ENCODE peak calls at places on chromosome 13, in five cellular contexts. O is GM23338, F is H1, N is K562, G is endothelial cell of umbilical vein. S is an unnamed sample.
A peak's percentile ranks its signal among the peaks of the same experiment; 100 is the strongest.

GRCh38 chr13:41137951-41138350 is 5.3 kb upstream of the KBTBD6 start:
- DNase-seq in O (no peak), F (no peak), N (no peak), G (no peak), S (no peak)

GRCh38 chr13:93522486-93522885 is 295.9 kb downstream of the GPC6 start:
- DNase-seq in O (peak; percentile 22), F (no peak), N (no peak), G (no peak), S (no peak)

GRCh38 chr13:66210677-66211076 is 1019.5 kb downstream of the PCDH9 start:
- DNase-seq in O (no peak), F (no peak), N (no peak), G (peak; percentile 80), S (no peak)

GRCh38 chr13:49620170-49620621 is 8.1 kb upstream of the ARL11 start:
- DNase-seq in O (no peak), F (no peak), N (no peak), G (no peak), S (no peak)

GRCh38 chr13:76512676-76513277 is 373.4 kb downstream of the KCTD12 start:
- DNase-seq in O (no peak), F (no peak), N (no peak), G (peak; percentile 98), S (no peak)

GRCh38 chr13:84237181-84237580 is 354.9 kb upstream of the SLITRK1 start:
- DNase-seq in O (no peak), F (no peak), N (no peak), G (no peak), S (no peak)

GRCh38 chr13:75876371-75877050 is 240.4 kb downstream of the LMO7 start:
- DNase-seq in O (peak; percentile 85), F (peak; percentile 27), N (peak; percentile 52), G (peak; percentile 74), S (peak; percentile 32)

GRCh38 chr13:20370815-20371421 is 138.8 kb upstream of the GJB6 start:
- DNase-seq in O (peak; percentile 31), F (no peak), N (no peak), G (no peak), S (no peak)

GRCh38 chr13:84279166-84279565 is 396.9 kb upstream of the SLITRK1 start:
- DNase-seq in O (no peak), F (no peak), N (no peak), G (no peak), S (peak; percentile 16)

GRCh38 chr13:113183450-113184129 is 24.9 kb downstream of the PCID2 start:
- DNase-seq in O (no peak), F (no peak), N (no peak), G (peak; percentile 48), S (no peak)

GRCh38 chr13:56615572-56615971 is 525.1 kb upstream of the PRR20A start:
- DNase-seq in O (no peak), F (no peak), N (no peak), G (no peak), S (no peak)

GRCh38 chr13:114071991-114072390 is 60.4 kb downstream of the RASA3 start:
- DNase-seq in O (no peak), F (no peak), N (no peak), G (peak; percentile 62), S (no peak)

GRCh38 chr13:99902657-99903056 is 68.9 kb downstream of the ZIC5 start:
- DNase-seq in O (no peak), F (no peak), N (no peak), G (no peak), S (no peak)

GRCh38 chr13:24851546-24851945 is 87.6 kb downstream of the RNF17 start:
- DNase-seq in O (no peak), F (no peak), N (no peak), G (no peak), S (no peak)

GRCh38 chr13:107057028-107057427 is 489.1 kb upstream of the ARGLU1 start:
- DNase-seq in O (no peak), F (no peak), N (no peak), G (no peak), S (no peak)

GRCh38 chr13:103130681-103131210 is 64.5 kb upstream of the SLC10A2 start:
- DNase-seq in O (no peak), F (no peak), N (no peak), G (no peak), S (no peak)

GRCh38 chr13:41577437-41577836 is 120.1 kb downstream of the RGCC start:
- DNase-seq in O (no peak), F (no peak), N (no peak), G (no peak), S (no peak)

GRCh38 chr13:95276119-95276505 is 25.1 kb downstream of the ABCC4 start:
- DNase-seq in O (no peak), F (no peak), N (no peak), G (no peak), S (no peak)

GRCh38 chr13:21675095-21676007 is 4.5 kb downstream of the FGF9 start:
- DNase-seq in O (peak; percentile 61), F (no peak), N (no peak), G (no peak), S (no peak)

GRCh38 chr13:62300021-62300420 is 884.4 kb upstream of the PCDH20 start:
- DNase-seq in O (no peak), F (no peak), N (no peak), G (no peak), S (no peak)

GRCh38 chr13:96779691-96780090 is 214.6 kb downstream of the OXGR1 start:
- DNase-seq in O (no peak), F (no peak), N (no peak), G (no peak), S (no peak)

DNA sequence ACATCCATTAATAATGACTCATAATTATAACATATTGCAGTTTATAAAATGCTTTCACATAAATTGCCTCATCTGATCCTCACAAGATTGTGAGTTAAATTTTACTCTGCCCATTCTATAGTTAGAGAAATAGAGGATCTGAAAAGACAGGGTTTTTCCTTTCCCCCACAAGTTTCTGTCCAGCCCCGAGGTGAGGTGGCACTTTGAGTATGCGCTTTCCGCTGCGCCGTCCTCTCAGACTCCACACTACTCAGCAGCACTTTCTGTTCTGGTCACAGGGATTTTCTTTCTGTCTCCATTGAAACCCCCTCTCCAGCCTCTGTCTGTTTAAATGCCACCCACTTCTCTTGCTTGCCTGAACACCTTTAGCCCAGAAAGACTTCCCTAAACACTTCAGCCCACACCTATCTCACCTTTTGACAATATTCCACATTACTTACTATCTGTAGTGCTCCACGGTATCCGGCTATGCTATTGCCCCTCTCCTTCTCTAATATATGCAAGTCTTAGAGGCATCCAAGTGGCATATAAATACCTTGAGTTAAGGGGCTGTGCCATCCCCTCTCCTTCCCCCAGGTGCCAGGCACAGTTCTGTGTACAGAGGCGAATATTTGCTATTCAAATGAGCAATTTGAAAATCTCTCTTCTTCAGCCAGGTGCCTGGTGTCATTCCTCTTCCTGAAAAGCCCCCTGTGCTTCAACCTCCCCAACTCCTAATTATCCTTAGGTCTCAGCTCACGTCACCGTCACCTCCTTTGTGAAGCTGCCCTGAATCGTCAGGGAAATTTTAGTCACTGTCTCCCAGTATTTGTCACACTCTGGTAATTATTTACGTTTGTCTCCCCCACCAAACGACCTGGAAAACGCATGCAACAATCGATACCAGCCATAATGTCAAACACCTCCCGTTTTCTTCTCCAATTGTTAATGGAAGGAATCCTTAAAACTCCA is 268.7 kb downstream of the NHLRC3 start:
- DNase-seq in O (no peak), F (no peak), N (no peak), G (no peak), S (no peak)
- H3K27ac ChIP-seq in O (no peak overlapping the region), F (no peak overlapping the region), N (no peak overlapping the region), G (no peak overlapping the region), S (no peak overlapping the region)

GRCh38 chr13:111042661-111043226 is 72.4 kb upstream of the ARHGEF7 start:
- DNase-seq in O (no peak), F (no peak), N (no peak), G (no peak), S (no peak)
- TF ChIP-seq POLR2AphosphoS5 in O (no peak), F (no peak), N (no peak), G (no peak), S (no peak)

GRCh38 chr13:112105884-112106283 is 38.9 kb downstream of the SOX1 start:
- DNase-seq in O (peak; percentile 82), F (peak; percentile 43), N (no peak), G (no peak), S (no peak)
- TF ChIP-seq EZH2 in O (no peak), F (no peak), N (no peak), G (no peak), S (no peak)

GRCh38 chr13:110421061-110421460 is 114.0 kb downstream of the COL4A2 start:
- DNase-seq in O (no peak), F (no peak), N (no peak), G (no peak), S (no peak)

GRCh38 chr13:110423689-110424302 is 116.7 kb downstream of the COL4A2 start:
- DNase-seq in O (no peak), F (no peak), N (no peak), G (no peak), S (no peak)

GRCh38 chr13:110424596-110425443 is 117.7 kb downstream of the COL4A2 start:
- DNase-seq in O (no peak), F (no peak), N (no peak), G (no peak), S (no peak)

GRCh38 chr13:110421696-110422395 is 114.8 kb downstream of the COL4A2 start:
- DNase-seq in O (no peak), F (no peak), N (no peak), G (no peak), S (peak; percentile 30)

DNA sequence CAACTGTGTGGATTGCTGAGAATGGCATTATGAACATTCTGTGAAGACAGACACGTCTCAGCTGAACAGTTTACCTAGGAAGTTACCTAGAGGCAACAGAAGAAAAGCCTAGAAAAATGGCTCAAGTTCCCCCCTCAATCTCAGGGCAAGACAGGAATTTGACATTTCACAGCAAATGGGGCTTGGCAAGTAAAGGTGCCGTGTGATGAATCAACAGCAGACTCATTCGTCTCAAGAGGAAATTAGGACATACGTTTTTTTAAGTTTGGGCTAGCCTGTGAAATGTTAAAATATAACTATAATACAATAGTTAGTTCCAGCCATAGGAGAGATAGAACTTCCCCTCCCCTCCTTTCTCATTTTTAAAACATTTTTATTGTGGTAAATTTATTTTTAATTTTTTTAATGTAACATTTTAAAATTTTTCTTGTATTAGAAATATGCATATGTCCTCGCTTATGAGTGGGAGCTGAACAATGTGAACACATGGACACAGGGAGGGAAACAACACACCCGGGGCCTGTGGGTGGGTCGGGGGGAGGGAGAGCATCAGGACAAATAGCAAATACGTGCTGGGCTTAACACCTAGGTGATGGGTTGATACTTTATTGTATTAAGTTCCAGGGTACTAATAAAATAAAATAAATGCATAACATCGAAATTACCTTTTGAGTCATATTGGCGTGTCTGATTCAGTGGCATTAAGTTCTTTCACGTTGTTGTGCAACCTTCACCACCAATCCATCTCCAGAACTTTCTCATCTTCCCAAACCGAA is 116.0 kb downstream of the COL4A2 start:
- DNase-seq in O (no peak), F (no peak), N (no peak), G (peak; percentile 44), S (no peak)
- H3K27ac ChIP-seq in O (peak overlapping the region; percentile 63), F (no peak overlapping the region), N (no peak overlapping the region), G (peak overlapping the region; percentile 72), S (no peak overlapping the region)

DNA sequence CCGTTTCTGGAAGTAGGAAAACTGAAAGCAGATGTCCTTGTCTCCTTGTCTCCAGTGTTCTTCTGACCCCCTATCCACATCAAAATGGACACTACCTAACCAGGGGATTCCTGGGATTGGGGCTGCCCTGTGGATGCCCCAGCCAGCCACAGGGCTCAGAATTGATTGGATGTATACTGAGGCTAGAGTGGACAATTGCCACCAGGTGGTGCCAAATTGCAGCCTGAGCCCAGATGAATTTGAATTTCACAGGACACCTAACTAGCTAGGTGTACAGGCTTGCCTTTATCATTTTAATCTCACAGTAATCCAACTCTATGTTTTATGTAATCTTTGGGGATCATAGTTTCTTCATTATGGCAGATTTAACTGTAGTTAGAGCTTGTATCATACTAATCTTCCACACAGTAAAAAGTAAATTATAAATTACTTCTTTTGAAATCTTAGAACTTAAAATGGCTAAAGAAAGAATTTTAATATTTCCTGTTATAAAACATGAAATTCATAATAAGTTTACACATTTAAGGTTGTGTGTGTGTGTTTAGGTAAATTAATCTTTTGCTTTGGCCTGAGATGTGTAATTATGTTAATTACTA is 58.0 kb downstream of the PIBF1 start:
- DNase-seq in O (peak; percentile 75), F (no peak), N (peak; percentile 15), G (peak; percentile 45), S (no peak)
- TF ChIP-seq POLR2AphosphoS5 in O (no peak), F (no peak), N (no peak), G (no peak), S (no peak)

S was measured in SK-N-MC.